ENCODE peak calls at places on chromosome 5, in ten cellular contexts. F, A, K, I, L, S, E, R, X and V are unnamed samples.

GRCh38 chr5:117414926-117415325 is 840.3 kb upstream of the SEMA6A start:
- DNase-seq in E (no peak), S (no peak), L (no peak), R (peak), I (no peak), X (no peak), K (peak), F (no peak), A (no peak), V (no peak)

GRCh38 chr5:1385395-1386273 is 40.7 kb upstream of the CLPTM1L start:
- DNase-seq in I (peak), R (peak), E (peak), L (peak), A (peak), X (peak), F (peak), S (peak), K (peak), V (peak)

GRCh38 chr5:105812356-105812755 is 1858.4 kb downstream of the EFNA5 start:
- DNase-seq in E (no peak), A (no peak), S (no peak), I (no peak), R (no peak), L (no peak), X (no peak), K (peak), F (no peak), V (no peak)

GRCh38 chr5:172679621-172680212 is 38.7 kb downstream of the NEURL1B start:
- DNase-seq in F (no peak), K (no peak), E (no peak), I (no peak), S (no peak), A (no peak), L (no peak), X (no peak), R (no peak), V (no peak)

GRCh38 chr5:121816164-121816563 is 35.5 kb upstream of the FTMT start:
- DNase-seq in A (no peak), E (no peak), I (no peak), X (no peak), K (no peak), F (no peak), R (no peak), L (no peak), S (no peak), V (no peak)

GRCh38 chr5:149727336-149728035 is 2.6 kb upstream of the PPARGC1B start:
- DNase-seq in I (no peak), S (no peak), L (no peak), F (no peak), A (no peak), X (no peak), E (no peak), K (no peak), R (no peak), V (no peak)

GRCh38 chr5:89878140-89878570 is 531.4 kb downstream of the CETN3 start:
- DNase-seq in S (peak), R (peak), E (no peak), F (no peak), L (peak), K (peak), A (no peak), X (no peak), I (no peak), V (no peak)

GRCh38 chr5:169165052-169165451 is 135.9 kb downstream of the SLIT3 start:
- DNase-seq in S (no peak), L (no peak), A (no peak), X (no peak), I (no peak), E (no peak), K (no peak), F (no peak), R (peak), V (no peak)

GRCh38 chr5:15786884-15787283 is 286.9 kb downstream of the FBXL7 start:
- DNase-seq in A (no peak), X (no peak), R (no peak), K (no peak), F (no peak), E (no peak), S (no peak), L (no peak), I (no peak), V (no peak)

GRCh38 chr5:138789771-138790242 is 36.6 kb downstream of the CTNNA1 start:
- DNase-seq in K (peak), L (peak), A (no peak), I (peak), S (no peak), E (no peak), F (no peak), X (no peak), R (peak), V (peak)

GRCh38 chr5:144139586-144139985 is 30.9 kb downstream of the YIPF5 start:
- DNase-seq in S (no peak), R (no peak), X (no peak), I (no peak), L (peak), F (no peak), E (no peak), K (peak), A (no peak), V (no peak)

GRCh38 chr5:93637697-93638096 is 54.7 kb downstream of the NR2F1 start:
- DNase-seq in F (no peak), I (no peak), X (no peak), A (no peak), L (no peak), K (no peak), E (no peak), R (no peak), S (no peak), V (no peak)

GRCh38 chr5:153573326-153574033 is 83.0 kb downstream of the GRIA1 start:
- DNase-seq in I (no peak), S (no peak), F (no peak), E (no peak), A (no peak), K (no peak), L (no peak), X (no peak), R (peak), V (no peak)

GRCh38 chr5:154652746-154653417 is 102.3 kb upstream of the LARP1 start:
- DNase-seq in L (no peak), X (no peak), A (no peak), E (no peak), I (no peak), F (no peak), R (no peak), S (no peak), K (peak), V (no peak)

GRCh38 chr5:177498013-177498847 is 826 bp upstream of the PDLIM7 start:
- DNase-seq in S (peak), I (peak), A (no peak), E (no peak), X (no peak), F (peak), R (peak), K (no peak), L (no peak), V (peak)
- H3K27ac ChIP-seq in S (peak), I (peak), A (peak), E (no peak), X (no peak), F (peak), R (no peak), K (no peak), L (peak), V (no peak)

DNA sequence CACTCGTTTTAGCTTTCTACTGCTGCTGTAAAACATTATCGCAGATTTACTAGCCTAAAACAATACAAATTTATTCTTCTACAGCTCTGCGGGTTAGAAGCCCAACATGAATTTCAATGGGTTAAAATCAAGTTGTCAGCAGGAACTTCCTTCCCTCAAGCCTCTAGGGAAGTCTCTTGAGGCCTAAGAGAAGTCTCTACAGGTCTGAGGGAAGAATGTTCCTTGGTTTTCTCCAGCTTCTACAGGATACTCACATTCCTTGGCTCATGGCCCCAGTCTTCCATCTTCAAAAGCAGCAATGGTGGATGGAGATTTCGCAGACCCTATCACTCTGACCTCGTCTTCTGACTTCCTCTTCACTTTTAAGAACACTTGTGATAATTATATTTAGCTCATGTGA is 21.6 kb upstream of the SSBP2 start:
- DNase-seq in I (no peak), L (no peak), A (no peak), K (no peak), R (no peak), E (no peak), F (no peak), S (no peak), X (no peak), V (no peak)
- H3K27ac ChIP-seq in I (no peak), L (no peak), A (no peak), K (no peak), R (no peak), E (no peak), F (no peak), S (no peak), X (no peak), V (no peak)

GRCh38 chr5:82419559-82420332 is 141.6 kb upstream of the RPS23 start:
- DNase-seq in L (no peak), X (no peak), R (no peak), K (no peak), E (no peak), I (no peak), A (no peak), F (no peak), S (no peak), V (no peak)
- H3K27ac ChIP-seq in L (no peak), X (no peak), R (no peak), K (no peak), E (no peak), I (peak), A (no peak), F (no peak), S (peak), V (no peak)

GRCh38 chr5:166803058-166803457 is 1488.4 kb upstream of the WWC1 start:
- DNase-seq in K (no peak), S (no peak), E (no peak), A (no peak), F (no peak), L (no peak), R (no peak), I (no peak), X (no peak), V (no peak)
- H3K27ac ChIP-seq in K (no peak), S (no peak), E (no peak), A (no peak), F (no peak), L (no peak), R (no peak), I (no peak), X (no peak), V (no peak)

DNA sequence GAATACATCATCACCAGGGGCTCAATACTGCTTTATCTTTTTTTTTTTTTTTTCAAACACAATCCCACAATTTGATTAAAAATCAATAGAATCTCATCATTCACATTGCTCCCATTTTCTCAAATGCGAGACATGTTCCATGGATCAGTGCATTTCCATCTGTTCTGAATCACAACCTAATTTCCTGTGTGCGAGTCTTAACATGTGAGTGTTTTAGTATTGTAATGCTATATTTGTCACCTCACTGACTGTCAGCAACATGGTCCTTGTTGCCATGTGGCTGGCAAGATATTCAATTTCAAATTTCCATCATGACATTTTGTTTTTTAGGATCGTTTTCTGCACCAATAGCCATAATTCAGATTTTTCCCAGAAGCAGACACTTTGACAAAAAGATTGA is 233.3 kb upstream of the PRDM9 start:
- DNase-seq in K (no peak), A (no peak), R (peak), S (no peak), I (no peak), L (no peak), F (no peak), X (no peak), E (no peak), V (no peak)
- H3K27ac ChIP-seq in K (no peak), A (no peak), R (no peak), S (no peak), I (no peak), L (no peak), F (no peak), X (no peak), E (no peak), V (no peak)

GRCh38 chr5:109409061-109409843 is 522 bp downstream of the PJA2 start:
- DNase-seq in A (peak), E (peak), S (peak), L (peak), F (peak), K (peak), R (peak), I (peak), X (peak), V (peak)

GRCh38 chr5:109406719-109407118 is 3.1 kb downstream of the PJA2 start:
- DNase-seq in R (no peak), X (no peak), I (no peak), L (no peak), K (no peak), S (no peak), F (no peak), E (no peak), A (no peak), V (no peak)

GRCh38 chr5:109407913-109408312 is 1.9 kb downstream of the PJA2 start:
- DNase-seq in F (no peak), L (no peak), R (no peak), I (no peak), K (no peak), X (no peak), E (no peak), S (no peak), A (no peak), V (no peak)

GRCh38 chr5:109403469-109403868 is 6.3 kb downstream of the PJA2 start:
- DNase-seq in A (no peak), X (no peak), E (no peak), F (no peak), K (no peak), L (no peak), I (no peak), R (no peak), S (no peak), V (no peak)

DNA sequence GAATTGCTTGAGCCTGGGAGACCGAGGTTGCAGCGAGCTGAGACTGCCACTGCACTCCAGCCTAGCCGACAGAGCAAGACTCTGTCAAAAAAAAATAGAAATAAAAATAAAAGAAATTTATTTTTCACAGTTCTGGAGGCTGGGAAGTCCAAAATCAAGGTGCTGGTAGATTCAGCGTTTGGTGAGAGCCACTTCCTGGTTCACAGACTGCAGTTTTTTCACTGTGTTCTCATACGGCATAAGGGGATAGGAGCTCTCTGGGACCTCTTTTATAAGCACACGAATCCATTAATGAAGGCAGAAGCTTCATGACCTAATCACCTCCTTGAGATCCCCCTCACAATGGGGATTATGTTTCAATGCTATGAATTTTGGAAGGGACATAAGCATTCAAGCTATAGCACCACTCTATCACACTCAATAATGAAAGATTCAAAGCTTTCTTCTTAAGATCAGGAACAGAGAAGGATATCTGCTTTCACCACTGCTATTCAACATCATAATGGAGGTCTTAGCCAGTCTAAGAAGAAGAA is 5.3 kb downstream of the PJA2 start:
- DNase-seq in R (no peak), E (no peak), I (no peak), K (no peak), S (no peak), A (no peak), F (no peak), L (no peak), X (no peak), V (no peak)
- H3K27ac ChIP-seq in R (no peak), E (no peak), I (no peak), K (no peak), S (no peak), A (no peak), F (no peak), L (no peak), X (no peak), V (no peak)

GRCh38 chr5:36240779-36241635 is 718 bp downstream of the NADK2 start:
- DNase-seq in R (peak), A (peak), K (peak), E (peak), I (peak), X (peak), S (peak), L (peak), F (peak), V (peak)

GRCh38 chr5:36238896-36239295 is 2.8 kb downstream of the NADK2 start:
- DNase-seq in A (no peak), F (no peak), I (no peak), R (no peak), X (no peak), E (no peak), L (no peak), S (no peak), K (no peak), V (no peak)

GRCh38 chr5:36241636-36242533 is at the start of gene NADK2:
- DNase-seq in L (peak), R (peak), K (peak), X (peak), E (peak), S (peak), A (peak), I (peak), F (peak), V (peak)

GRCh38 chr5:36237756-36238155 is 4.0 kb downstream of the NADK2 start:
- DNase-seq in A (no peak), I (no peak), F (no peak), S (peak), K (no peak), L (no peak), X (no peak), E (no peak), R (peak), V (no peak)

DNA sequence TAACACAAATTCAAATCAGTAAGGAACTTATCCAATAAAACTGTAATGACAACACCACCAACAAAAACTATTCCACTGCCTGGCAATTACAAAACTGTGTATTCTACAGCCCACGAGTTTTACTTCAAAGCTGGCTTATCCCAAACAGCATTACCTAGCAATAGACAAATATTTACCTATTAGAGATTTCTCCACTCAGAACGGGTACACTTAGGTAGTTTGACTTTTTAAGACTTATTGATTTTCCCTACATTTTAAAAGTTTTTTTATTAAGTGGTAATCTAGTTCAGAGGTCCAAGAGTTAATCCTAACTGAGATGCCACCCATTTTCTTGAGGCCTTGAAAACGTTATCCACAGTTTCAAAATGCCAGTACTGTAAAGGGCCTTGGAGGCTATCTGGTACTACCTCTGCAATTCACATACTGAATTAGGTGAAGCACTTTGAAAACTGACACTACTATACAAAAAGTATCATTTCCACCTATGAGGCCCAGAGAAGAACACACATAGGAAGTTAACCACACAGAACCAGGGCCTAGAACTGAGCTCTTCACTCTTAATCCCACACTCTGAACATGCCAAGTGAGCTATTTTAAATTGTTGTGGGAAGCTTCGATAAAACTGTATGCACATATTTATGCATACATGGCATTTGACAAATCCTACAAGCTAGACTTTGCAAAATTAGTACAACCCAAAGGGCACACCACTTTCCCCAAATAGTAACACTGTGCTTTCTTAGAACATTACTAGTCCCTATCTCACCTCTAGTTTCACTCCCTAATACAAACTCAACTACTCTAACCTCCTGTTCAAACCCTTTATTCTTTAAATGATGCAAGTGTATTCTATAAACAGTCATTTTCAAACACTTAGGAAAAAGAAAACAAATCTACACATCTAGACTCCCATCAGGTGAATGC is 2.1 kb downstream of the NADK2 start:
- DNase-seq in K (no peak), I (no peak), F (no peak), S (peak), A (no peak), L (no peak), E (no peak), R (no peak), X (no peak), V (no peak)
- H3K27ac ChIP-seq in K (peak), I (peak), F (peak), S (peak), A (peak), L (peak), E (no peak), R (no peak), X (no peak), V (no peak)

DNA sequence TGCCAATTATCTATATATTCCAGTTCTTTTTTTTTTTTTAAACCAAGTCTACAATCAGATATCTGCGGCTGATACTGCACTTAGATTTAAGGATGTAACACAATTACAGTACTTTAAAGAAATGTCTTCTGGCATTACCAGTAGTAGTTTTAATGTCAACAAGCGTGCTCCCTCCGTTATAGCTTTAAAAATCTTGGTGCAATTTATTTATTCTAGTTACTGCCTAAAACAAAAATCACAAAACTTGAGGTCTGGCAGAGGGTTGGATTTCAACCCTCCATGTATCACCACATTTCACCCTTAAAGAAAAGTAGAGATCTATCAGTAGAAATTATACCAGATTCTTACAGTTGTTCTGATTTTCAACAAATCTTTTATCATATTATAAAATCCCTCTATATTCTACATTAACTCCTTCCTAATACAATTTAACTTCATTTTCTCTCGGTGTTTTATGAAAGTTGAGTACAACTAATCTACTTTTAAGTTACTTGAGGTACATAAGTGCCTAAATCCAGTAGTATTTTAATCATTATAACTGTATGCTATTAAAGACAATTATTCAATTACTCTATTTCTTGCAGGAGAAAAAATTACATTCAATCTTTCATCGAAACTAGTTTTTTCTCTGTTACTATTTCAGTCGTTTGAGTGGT is 2.0 kb upstream of the RICTOR start:
- DNase-seq in I (no peak), E (no peak), S (no peak), L (no peak), A (no peak), R (no peak), F (no peak), K (no peak), X (no peak), V (no peak)
- H3K27ac ChIP-seq in I (peak), E (peak), S (peak), L (peak), A (no peak), R (peak), F (peak), K (no peak), X (no peak), V (no peak)

GRCh38 chr5:67211926-67212325 is 15.3 kb upstream of the CD180 start:
- DNase-seq in L (peak), S (peak), R (peak), X (no peak), F (no peak), E (no peak), A (no peak), I (no peak), K (peak), V (no peak)

GRCh38 chr5:67214713-67215591 is 18.4 kb upstream of the CD180 start:
- DNase-seq in X (no peak), F (peak), I (no peak), K (no peak), E (no peak), A (peak), S (no peak), L (no peak), R (no peak), V (no peak)

GRCh38 chr5:67215592-67216471 is 19.2 kb upstream of the CD180 start:
- DNase-seq in X (no peak), F (peak), K (peak), A (peak), I (peak), L (no peak), E (peak), R (no peak), S (no peak), V (peak)

GRCh38 chr5:67209141-67209771 is 12.7 kb upstream of the CD180 start:
- DNase-seq in E (peak), F (no peak), A (peak), K (peak), R (peak), I (peak), L (peak), S (peak), X (peak), V (peak)

GRCh38 chr5:67214036-67214435 is 17.4 kb upstream of the CD180 start:
- DNase-seq in K (no peak), R (peak), S (peak), A (no peak), E (no peak), X (no peak), F (no peak), L (no peak), I (no peak), V (no peak)
- H3K27ac ChIP-seq in K (no peak), R (no peak), S (no peak), A (peak), E (no peak), X (no peak), F (no peak), L (no peak), I (no peak), V (no peak)